ENCODE peak calls at places on chromosomes 13 and 19, in seven cellular contexts. M, X, Q, R, P, T and F are unnamed samples.

GRCh38 chr19:37333457-37333856 is 37.4 kb upstream of the ZNF527 start:
- DNase-seq in Q (no peak), M (no peak), X (no peak), T (no peak), P (no peak), R (no peak), F (no peak)

GRCh38 chr19:23522431-23522830 is 127.2 kb upstream of the ZNF91 start:
- DNase-seq in R (no peak), P (no peak), T (no peak), M (no peak), X (no peak), Q (no peak), F (no peak)

GRCh38 chr13:86906458-86906857 is 764.7 kb upstream of the SLITRK5 start:
- DNase-seq in T (no peak), M (no peak), P (no peak), X (no peak), R (no peak), Q (no peak), F (no peak)

GRCh38 chr13:23960566-23961156 is 63.4 kb upstream of the C1QTNF9B start:
- DNase-seq in M (peak), T (no peak), Q (no peak), X (no peak), R (no peak), P (no peak), F (no peak)

GRCh38 chr19:30784850-30785459 is 412.8 kb downstream of the ZNF536 start:
- DNase-seq in P (peak), R (peak), M (peak), T (no peak), Q (peak), X (no peak), F (no peak)

GRCh38 chr13:78875792-78876580 is 217.0 kb upstream of the OBI1 start:
- DNase-seq in M (peak), P (no peak), T (no peak), X (no peak), Q (no peak), R (no peak), F (no peak)

GRCh38 chr13:109162248-109163051 is 533.0 kb downstream of the MYO16 start:
- DNase-seq in T (peak), P (no peak), X (no peak), Q (no peak), M (no peak), R (no peak), F (no peak)

GRCh38 chr19:47651691-47652090 is 42.8 kb downstream of the BICRA start:
- DNase-seq in X (no peak), T (no peak), R (no peak), M (no peak), Q (no peak), P (no peak), F (no peak)

GRCh38 chr19:2291185-2291751 is 9.3 kb upstream of the PEAK3 start:
- DNase-seq in Q (no peak), P (no peak), T (no peak), R (no peak), M (no peak), X (no peak), F (no peak)

GRCh38 chr13:67736646-67737420 is 506.7 kb upstream of the PCDH9 start:
- DNase-seq in X (no peak), Q (no peak), T (no peak), R (no peak), P (no peak), M (peak), F (peak)

GRCh38 chr13:112451512-112452379 is 75.6 kb downstream of the SPACA7 start:
- DNase-seq in P (no peak), T (no peak), R (no peak), X (no peak), Q (no peak), M (no peak), F (no peak)

GRCh38 chr13:45728759-45729158 is 26.6 kb downstream of the CBY2 start:
- DNase-seq in T (no peak), M (peak), P (no peak), R (no peak), Q (no peak), X (no peak), F (no peak)

GRCh38 chr19:50377051-50377441 is 789 bp downstream of the NR1H2 start:
- DNase-seq in T (no peak), Q (peak), X (no peak), R (no peak), M (peak), P (peak), F (peak)

GRCh38 chr19:50518091-50519005 is 4.6 kb upstream of the ASPDH start:
- DNase-seq in P (no peak), M (no peak), T (no peak), X (no peak), R (no peak), Q (no peak), F (no peak)

GRCh38 chr13:28136916-28137315 is 1.4 kb upstream of the PAN3 start:
- DNase-seq in R (no peak), M (peak), X (no peak), Q (no peak), P (no peak), T (no peak), F (peak)

GRCh38 chr13:97659602-97660001 is 225.6 kb downstream of the RAP2A start:
- DNase-seq in R (peak), M (peak), P (no peak), X (no peak), T (no peak), Q (no peak), F (no peak)